ENCODE peak calls at places on chromosomes 2 and 18, in five cellular contexts. G is Karpas-422, F is OCI-LY7, L is HCT116, X is HepG2. U is an unnamed sample. For H4K20me1, the result is how much of the 10 kb centered on the place peaks cover.

GRCh38 chr2:28469304-28469703 is 26.6 kb upstream of the PLB1 start:
- DNase-seq in L (no peak), G (no peak), F (no peak), X (no peak), U (no peak)

GRCh38 chr18:67072789-67073188 is 443.7 kb downstream of the DSEL start:
- DNase-seq in L (no peak), X (no peak), F (no peak), G (no peak), U (no peak)

GRCh38 chr2:54680397-54681032 is 42.9 kb upstream of the EML6 start:
- DNase-seq in G (peak), L (no peak), F (peak), X (no peak), U (no peak)

GRCh38 chr2:232327089-232328037 is 51.2 kb upstream of the ALPP start:
- DNase-seq in F (peak), L (peak), X (peak), G (peak), U (peak)

GRCh38 chr2:193695367-193695766 is 1500.6 kb upstream of the TMEFF2 start:
- DNase-seq in G (peak), F (peak), L (peak), X (peak), U (peak)

GRCh38 chr18:59140287-59140885 is 702 bp downstream of the SEC11C start:
- DNase-seq in F (no peak), G (peak), X (peak), L (no peak), U (peak)

GRCh38 chr2:105376789-105377231 is 22.0 kb downstream of the FHL2 start:
- DNase-seq in F (no peak), L (no peak), G (no peak), X (no peak), U (no peak)

GRCh38 chr18:44938396-44939036 is 257.8 kb downstream of the SETBP1 start:
- DNase-seq in L (no peak), X (no peak), F (no peak), G (no peak), U (peak)

DNA sequence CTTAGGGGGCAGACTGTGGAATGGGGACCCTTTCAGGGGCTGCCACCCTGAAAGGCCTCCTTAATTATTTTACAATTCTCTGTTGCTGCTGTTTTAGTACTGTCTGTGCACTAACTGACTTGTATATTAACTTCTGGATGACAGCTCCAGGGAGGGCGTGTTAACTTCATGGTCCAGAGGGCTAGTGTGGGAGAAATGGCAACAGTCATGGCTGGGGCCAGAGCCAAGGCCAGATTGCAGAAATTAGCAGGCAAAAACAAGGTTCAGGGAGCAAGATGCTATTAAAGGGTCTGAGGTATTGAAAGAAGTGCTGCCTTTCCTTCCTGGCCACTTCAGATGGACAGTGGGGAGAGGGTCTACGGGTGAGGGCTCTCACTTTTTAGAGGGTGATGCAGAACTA is 9.1 kb downstream of the WIPF1 start:
- DNase-seq in X (no peak), G (no peak), F (no peak), L (no peak), U (no peak)
- H4K20me1 ChIP-seq in X (under half), G (under half), F (under half), L (under half), U (under half)

GRCh38 chr2:74052732-74053712 is 68.3 kb downstream of the TET3 start:
- DNase-seq in L (no peak), X (no peak), G (peak), F (peak), U (no peak)

GRCh38 chr2:74048147-74048546 is 63.4 kb downstream of the TET3 start:
- DNase-seq in L (no peak), X (no peak), G (no peak), F (no peak), U (no peak)

GRCh38 chr2:74048843-74049519 is 64.3 kb downstream of the TET3 start:
- DNase-seq in G (no peak), F (no peak), L (no peak), X (no peak), U (no peak)

GRCh38 chr2:74051504-74051903 is 66.8 kb downstream of the TET3 start:
- DNase-seq in X (no peak), G (no peak), F (no peak), L (no peak), U (no peak)

GRCh38 chr2:74050153-74050552 is 65.4 kb downstream of the TET3 start:
- DNase-seq in L (no peak), F (no peak), X (no peak), G (no peak), U (no peak)
- H4K20me1 ChIP-seq in L (under half), F (under half), X (under half), G (under half), U (under half)

DNA sequence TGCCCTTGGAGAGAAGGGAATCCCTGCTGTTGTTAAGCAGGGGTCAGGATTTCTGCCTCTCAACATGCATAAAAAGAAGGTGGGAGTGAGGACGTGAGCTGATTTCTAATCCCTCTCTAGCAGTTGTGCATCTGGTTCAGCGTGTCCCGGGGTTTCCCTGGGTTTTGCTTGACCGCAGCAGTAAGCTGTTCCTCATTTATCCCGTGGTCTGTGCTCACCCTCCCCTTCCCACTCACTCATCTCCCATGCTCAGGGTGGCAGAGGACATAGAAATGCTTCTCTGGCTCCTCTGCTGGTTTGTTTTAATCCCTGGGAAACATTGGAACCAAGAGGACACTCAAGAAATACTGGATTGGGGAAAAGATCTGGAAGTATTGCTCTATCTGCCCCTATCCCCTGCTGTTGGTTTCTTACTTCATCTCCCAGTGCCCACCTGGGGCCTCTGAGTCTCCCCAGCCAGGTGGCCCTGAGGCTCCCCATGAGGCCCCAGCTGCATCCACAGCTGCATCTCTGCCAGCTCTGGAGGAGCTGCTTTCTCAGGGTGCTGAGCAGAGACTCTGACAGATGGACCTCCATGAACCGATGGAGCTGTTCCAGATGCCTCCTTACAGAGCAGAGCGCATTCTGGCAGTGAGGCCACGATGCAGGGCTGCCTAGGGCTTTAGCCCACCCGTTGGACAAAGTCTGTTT is 36.2 kb downstream of the TET3 start:
- DNase-seq in G (no peak), X (no peak), F (peak), L (no peak), U (no peak)
- H4K20me1 ChIP-seq in G (half or more), X (under half), F (under half), L (under half), U (under half)

DNA sequence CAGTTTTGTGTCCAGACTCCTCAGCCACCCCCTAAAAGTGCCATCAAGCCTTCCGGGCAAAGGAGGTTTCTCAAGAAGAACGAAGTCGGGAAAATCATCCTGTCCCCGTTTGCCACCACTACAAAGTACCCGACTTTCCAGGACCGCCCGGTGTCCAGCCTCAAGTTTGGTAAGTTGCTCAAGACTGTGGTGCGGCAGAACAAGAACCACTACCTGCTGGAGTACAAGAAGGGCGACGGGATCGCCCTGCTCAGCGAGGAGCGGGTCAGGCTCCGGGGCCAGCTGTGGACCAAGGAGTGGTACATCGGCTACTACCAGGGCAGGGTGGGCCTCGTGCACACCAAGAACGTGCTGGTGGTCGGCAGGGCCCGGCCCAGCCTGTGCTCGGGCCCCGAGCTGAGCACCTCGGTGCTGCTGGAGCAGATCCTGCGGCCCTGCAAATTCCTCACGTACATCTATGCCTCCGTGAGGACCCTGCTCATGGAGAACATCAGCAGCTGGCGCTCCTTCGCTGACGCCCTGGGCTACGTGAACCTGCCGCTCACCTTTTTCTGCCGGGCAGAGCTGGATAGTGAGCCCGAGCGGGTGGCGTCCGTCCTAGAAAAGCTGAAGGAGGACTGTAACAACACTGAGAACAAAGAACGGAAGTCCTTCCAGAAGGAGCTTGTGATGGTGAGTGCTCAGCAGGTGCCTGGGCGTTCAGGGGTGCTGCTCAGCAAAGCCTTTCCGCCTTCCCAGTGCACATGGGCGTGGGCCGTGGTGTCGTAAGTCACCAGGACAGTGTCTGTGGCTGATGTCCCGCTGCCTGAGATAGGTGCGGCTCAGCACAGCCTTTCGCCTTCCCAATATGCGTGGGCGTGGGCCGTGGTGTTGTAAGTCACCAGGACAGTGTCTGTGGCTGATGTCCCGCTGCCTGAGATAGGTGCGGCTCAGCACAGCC is 91.0 kb downstream of the SH3BP4 start:
- DNase-seq in F (no peak), X (no peak), G (no peak), L (no peak), U (no peak)
- H4K20me1 ChIP-seq in F (under half), X (half or more), G (under half), L (under half), U (under half)

DNA sequence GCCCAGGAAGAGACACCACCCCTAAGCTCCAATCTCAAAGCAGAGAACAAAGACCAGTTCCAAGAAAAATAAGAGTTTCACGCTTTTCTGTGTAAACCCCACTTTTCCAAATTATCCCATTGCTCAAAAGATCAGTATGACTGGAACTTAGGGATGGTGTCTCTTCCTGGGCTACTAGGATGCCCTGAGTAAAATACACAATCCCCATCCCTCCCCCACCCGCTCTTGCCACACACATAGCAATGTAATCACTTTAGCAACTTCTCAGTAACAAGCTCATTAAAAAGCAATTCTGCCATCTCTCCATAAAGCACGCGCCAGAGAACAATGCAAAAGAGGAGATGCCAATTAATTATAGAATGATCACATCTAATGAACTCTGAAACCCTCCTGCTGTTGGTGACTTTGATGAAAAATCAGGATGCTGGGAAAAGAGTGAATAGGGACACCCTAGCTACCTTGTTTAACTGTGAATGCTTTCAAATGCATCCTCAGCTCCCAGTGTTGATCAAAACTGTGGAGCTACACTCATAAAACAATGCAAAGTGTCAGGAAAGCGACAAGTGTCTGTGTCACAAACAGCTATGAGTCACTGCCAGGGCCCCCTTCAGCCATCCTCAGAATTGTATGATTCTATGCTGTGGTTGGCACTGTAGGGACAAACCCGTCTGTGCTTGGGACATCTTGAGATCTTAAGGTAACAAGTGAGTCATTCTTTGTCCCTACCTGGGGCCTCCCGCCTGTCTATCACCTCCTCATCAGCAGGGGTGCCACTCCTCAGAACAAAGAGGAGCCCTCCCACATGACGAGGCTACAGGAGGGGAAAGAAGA is 42.6 kb downstream of the KLF7 start:
- DNase-seq in X (no peak), G (no peak), L (peak), F (no peak), U (no peak)
- H4K20me1 ChIP-seq in X (under half), G (under half), L (under half), F (under half), U (under half)

GRCh38 chr18:8627107-8627472 is 17.9 kb downstream of the RAB12 start:
- DNase-seq in X (no peak), L (no peak), G (no peak), F (no peak), U (no peak)
- H4K20me1 ChIP-seq in X (under half), L (under half), G (under half), F (under half), U (under half)

GRCh38 chr18:48544116-48544515 is 5.3 kb downstream of the CTIF start:
- DNase-seq in L (no peak), F (no peak), X (no peak), G (no peak), U (no peak)
- H4K20me1 ChIP-seq in L (under half), F (under half), X (under half), G (under half), U (half or more)

GRCh38 chr2:120749506-120750431 is 14.1 kb downstream of the GLI2 start:
- DNase-seq in F (no peak), G (no peak), L (no peak), X (no peak), U (peak)
- H4K20me1 ChIP-seq in F (under half), G (under half), L (under half), X (under half), U (half or more)

U was measured in neural progenitor cell.